ENCODE peak calls at places on chromosomes 2 and 18, in four cellular contexts. G is GM12878, X is K562, J is SK-N-SH. P is an unnamed sample.

GRCh38 chr2:71713581-71714580 is 260.5 kb downstream of the DYSF start:
- DNase-seq in G (no peak), X (no peak), J (no peak), P (no peak)

GRCh38 chr2:23430263-23430662 is 45.3 kb downstream of the KLHL29 start:
- DNase-seq in G (no peak), X (no peak), J (no peak), P (no peak)

GRCh38 chr2:177673602-177674595 is 281.3 kb downstream of the AGPS start:
- DNase-seq in J (no peak), X (no peak), G (no peak), P (peak)

GRCh38 chr2:128535928-128536327 is 217.3 kb upstream of the HS6ST1 start:
- DNase-seq in J (no peak), X (no peak), G (no peak), P (peak)

GRCh38 chr2:159595410-159596046 is 20.8 kb downstream of the BAZ2B start:
- DNase-seq in J (no peak), X (no peak), G (no peak), P (no peak)

GRCh38 chr2:20635698-20636584 is 15.0 kb downstream of the HS1BP3 start:
- DNase-seq in J (peak), G (no peak), X (peak), P (peak)

GRCh38 chr2:75503048-75503607 is 57.6 kb downstream of the EVA1A start:
- DNase-seq in X (no peak), G (no peak), J (no peak), P (no peak)

GRCh38 chr2:23492941-23493340 is 108.0 kb downstream of the KLHL29 start:
- DNase-seq in J (no peak), G (no peak), X (no peak), P (no peak)

GRCh38 chr2:11389551-11390528 is 45.4 kb upstream of the ROCK2 start:
- DNase-seq in G (no peak), J (no peak), X (no peak), P (peak)

GRCh38 chr2:176174382-176174834 is 14.1 kb upstream of the HOXD1 start:
- DNase-seq in J (no peak), G (no peak), X (no peak), P (no peak)

GRCh38 chr2:197167608-197168287 is 142.8 kb downstream of the ANKRD44 start:
- DNase-seq in X (no peak), J (no peak), G (no peak), P (no peak)

GRCh38 chr2:60661073-60661738 is 94.9 kb upstream of the PAPOLG start:
- DNase-seq in G (no peak), J (no peak), X (no peak), P (no peak)

GRCh38 chr2:70089946-70090523 is 2.8 kb downstream of the PCBP1 start:
- DNase-seq in X (no peak), G (no peak), J (no peak), P (no peak)

GRCh38 chr18:24616638-24617037 is 156.2 kb downstream of the HRH4 start:
- DNase-seq in X (no peak), G (no peak), J (no peak), P (no peak)

GRCh38 chr2:96816836-96817702 is 1.0 kb downstream of the CNNM3 start:
- DNase-seq in G (no peak), J (peak), X (peak), P (peak)

GRCh38 chr2:142873850-142874287 is 3.6 kb upstream of the KYNU start:
- DNase-seq in X (no peak), G (no peak), J (no peak), P (no peak)

GRCh38 chr2:177353084-177353483 is 39.5 kb upstream of the AGPS start:
- DNase-seq in J (no peak), X (no peak), G (no peak), P (no peak)

GRCh38 chr2:19048593-19049264 is 309.7 kb downstream of the OSR1 start:
- DNase-seq in J (no peak), G (no peak), X (no peak), P (peak)

GRCh38 chr2:20439193-20439475 is 7.7 kb upstream of the RHOB start:
- DNase-seq in X (no peak), G (no peak), J (no peak), P (peak)

GRCh38 chr2:158755310-158755709 is 39.8 kb upstream of the DAPL1 start:
- DNase-seq in J (no peak), G (no peak), X (no peak), P (peak)

GRCh38 chr2:181183878-181184553 is 203.6 kb downstream of the UBE2E3 start:
- DNase-seq in G (no peak), J (no peak), X (no peak), P (no peak)

GRCh38 chr2:171762879-171763573 is 75.8 kb downstream of the DYNC1I2 start:
- DNase-seq in J (peak), X (no peak), G (no peak), P (peak)

GRCh38 chr2:127067620-127068350 is 39.2 kb downstream of the BIN1 start:
- DNase-seq in G (no peak), J (peak), X (peak), P (peak)

GRCh38 chr2:69171829-69172228 is 158.8 kb downstream of the ANTXR1 start:
- DNase-seq in X (no peak), G (no peak), J (no peak), P (no peak)

GRCh38 chr2:100742884-100743283 is 77.1 kb upstream of the NPAS2 start:
- DNase-seq in J (peak), X (no peak), G (no peak), P (peak)

GRCh38 chr18:45611943-45612342 is 3.3 kb upstream of the SLC14A2 start:
- DNase-seq in G (no peak), X (peak), J (no peak), P (no peak)
- TF ChIP-seq NFIC in G (no peak), X (no peak), J (no peak), P (no peak)

GRCh38 chr2:174236429-174236828 is 11.9 kb downstream of the OLA1 start:
- DNase-seq in X (no peak), G (no peak), J (no peak), P (no peak)

GRCh38 chr2:174233771-174234275 is 14.5 kb downstream of the OLA1 start:
- DNase-seq in X (no peak), J (no peak), G (no peak), P (peak)

GRCh38 chr2:174240097-174240496 is 8.2 kb downstream of the OLA1 start:
- DNase-seq in G (no peak), J (no peak), X (no peak), P (no peak)

DNA sequence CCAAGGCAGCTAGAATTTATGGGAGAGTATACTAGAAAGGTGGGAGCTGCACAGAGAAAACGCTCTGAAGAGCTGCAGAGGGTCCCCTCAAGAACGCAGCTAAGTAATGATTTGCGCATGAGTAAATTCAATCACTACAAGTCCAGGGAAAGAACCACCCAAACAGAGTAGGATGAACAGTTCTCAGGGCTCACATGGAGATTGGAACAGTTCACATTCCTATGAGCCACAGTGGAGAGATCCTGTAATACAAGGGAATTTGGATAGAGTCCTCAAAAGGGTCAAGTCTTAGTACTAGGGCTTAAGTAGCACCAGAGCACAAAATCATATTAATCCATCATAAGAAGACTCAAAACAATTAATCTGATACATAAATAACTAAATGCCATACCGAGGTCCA is 12.7 kb downstream of the OLA1 start:
- DNase-seq in J (no peak), G (no peak), X (no peak), P (no peak)
- TF ChIP-seq NFIC in J (no peak), G (no peak), X (no peak), P (no peak)

DNA sequence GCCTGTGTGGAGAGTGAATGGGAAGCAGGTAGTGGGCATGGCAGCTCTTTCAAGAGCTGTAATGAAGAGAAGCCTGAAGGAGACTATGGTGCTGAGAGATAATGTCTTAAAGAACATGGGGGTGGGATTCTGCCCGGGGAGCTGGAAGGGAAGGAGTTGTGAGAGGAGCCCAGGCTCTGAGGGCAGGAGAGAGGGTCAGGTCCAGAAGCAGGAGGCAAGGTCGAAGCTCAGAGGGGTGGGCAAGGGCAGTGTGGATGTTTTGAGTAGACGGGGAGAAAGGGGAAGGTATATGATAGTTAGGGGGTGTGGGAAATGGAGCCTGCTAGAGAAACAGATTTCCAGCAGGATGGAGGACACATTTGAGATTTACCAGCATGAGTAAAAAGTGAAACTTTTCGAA is 2.1 kb downstream of the CAPN10 start:
- DNase-seq in G (no peak), X (no peak), J (no peak), P (no peak)
- TF ChIP-seq NFIC in G (no peak), X (no peak), J (no peak), P (no peak)

GRCh38 chr2:16406497-16406896 is 259.1 kb downstream of the CYRIA start:
- DNase-seq in G (no peak), J (no peak), X (no peak), P (no peak)
- TF ChIP-seq NFIC in G (no peak), J (no peak), X (no peak), P (no peak)